ENCODE peak calls at places on chromosomes 3 and 15, in five cellular contexts. One of them, this sample, is unnamed.
A peak's percentile ranks its signal among the peaks of the same experiment; 100 is the strongest.

GRCh38 chr3:134447371-134447770 is 38.4 kb downstream of the ANAPC13 start:
- DNase-seq in body of pancreas: no peak
- DNase-seq in K562: no peak
- DNase-seq in stomach: no peak
- DNase-seq in heart left ventricle: no peak
- DNase-seq in this sample: no peak

GRCh38 chr15:54353726-54354125 is 375.5 kb downstream of the UNC13C start:
- DNase-seq in heart left ventricle: no peak
- DNase-seq in K562: no peak
- DNase-seq in body of pancreas: no peak
- DNase-seq in stomach: no peak
- DNase-seq in this sample: no peak

GRCh38 chr3:45910892-45911291 is 24.5 kb downstream of the CCR9 start:
- DNase-seq in K562: no peak
- DNase-seq in stomach: no peak
- DNase-seq in heart left ventricle: no peak
- DNase-seq in body of pancreas: no peak
- DNase-seq in this sample: no peak

GRCh38 chr15:97691799-97692198 is 268.7 kb upstream of the ARRDC4 start:
- DNase-seq in stomach: no peak
- DNase-seq in heart left ventricle: no peak
- DNase-seq in K562: no peak
- DNase-seq in body of pancreas: no peak
- DNase-seq in this sample: no peak

GRCh38 chr3:99751649-99752048 is 66.0 kb upstream of the CMSS1 start:
- DNase-seq in K562: no peak
- DNase-seq in heart left ventricle: no peak
- DNase-seq in body of pancreas: no peak
- DNase-seq in stomach: no peak
- DNase-seq in this sample: no peak

GRCh38 chr3:98770261-98771039 is 7.3 kb downstream of the ST3GAL6 start:
- DNase-seq in K562: no peak
- DNase-seq in heart left ventricle: peak; percentile 76
- DNase-seq in body of pancreas: peak; percentile 49
- DNase-seq in stomach: peak; percentile 69
- DNase-seq in this sample: no peak

GRCh38 chr15:68259883-68260282 is 17.7 kb upstream of the FEM1B start:
- DNase-seq in body of pancreas: no peak
- DNase-seq in heart left ventricle: no peak
- DNase-seq in K562: no peak
- DNase-seq in stomach: no peak
- DNase-seq in this sample: no peak

GRCh38 chr3:71972031-71972430 is 187.1 kb upstream of the PROK2 start:
- DNase-seq in heart left ventricle: no peak
- DNase-seq in stomach: no peak
- DNase-seq in K562: no peak
- DNase-seq in body of pancreas: no peak
- DNase-seq in this sample: no peak

GRCh38 chr15:88718731-88719130 is 79.9 kb downstream of the ISG20 start:
- DNase-seq in body of pancreas: no peak
- DNase-seq in K562: no peak
- DNase-seq in heart left ventricle: no peak
- DNase-seq in stomach: no peak
- DNase-seq in this sample: no peak

GRCh38 chr3:129276385-129276784 is 2.3 kb upstream of the HMCES start:
- DNase-seq in K562: no peak
- DNase-seq in body of pancreas: no peak
- DNase-seq in stomach: no peak
- DNase-seq in heart left ventricle: no peak
- DNase-seq in this sample: no peak

GRCh38 chr3:55455915-55456314 is 31.2 kb downstream of the WNT5A start:
- DNase-seq in K562: no peak
- DNase-seq in heart left ventricle: no peak
- DNase-seq in body of pancreas: no peak
- DNase-seq in stomach: no peak
- DNase-seq in this sample: no peak

GRCh38 chr3:50324351-50325144 is 2.0 kb upstream of the HYAL2 start:
- DNase-seq in body of pancreas: peak; percentile 64
- DNase-seq in heart left ventricle: peak; percentile 82
- DNase-seq in stomach: peak; percentile 69
- DNase-seq in K562: peak; percentile 51
- DNase-seq in this sample: peak; percentile 66

GRCh38 chr15:70025413-70026296 is 72.1 kb downstream of the TLE3 start:
- DNase-seq in K562: no peak
- DNase-seq in body of pancreas: no peak
- DNase-seq in heart left ventricle: no peak
- DNase-seq in stomach: no peak
- DNase-seq in this sample: no peak

GRCh38 chr15:48751595-48751994 is 59.3 kb downstream of the CEP152 start:
- DNase-seq in K562: no peak
- DNase-seq in stomach: no peak
- DNase-seq in heart left ventricle: no peak
- DNase-seq in body of pancreas: no peak
- DNase-seq in this sample: no peak

GRCh38 chr3:101266566-101266965 is 53.8 kb downstream of the IMPG2 start:
- DNase-seq in K562: no peak
- DNase-seq in stomach: no peak
- DNase-seq in body of pancreas: no peak
- DNase-seq in heart left ventricle: no peak
- DNase-seq in this sample: no peak

GRCh38 chr3:105260385-105260784 is 106.3 kb upstream of the ALCAM start:
- DNase-seq in stomach: no peak
- DNase-seq in body of pancreas: no peak
- DNase-seq in heart left ventricle: no peak
- DNase-seq in K562: no peak
- DNase-seq in this sample: no peak

GRCh38 chr3:39907981-39908380 is 98.6 kb downstream of the MYRIP start:
- DNase-seq in heart left ventricle: no peak
- DNase-seq in body of pancreas: peak; percentile 43
- DNase-seq in stomach: no peak
- DNase-seq in K562: no peak
- DNase-seq in this sample: no peak

GRCh38 chr3:63353383-63353782 is 75.3 kb downstream of the SYNPR start:
- DNase-seq in heart left ventricle: no peak
- DNase-seq in K562: no peak
- DNase-seq in body of pancreas: no peak
- DNase-seq in stomach: no peak
- DNase-seq in this sample: no peak

GRCh38 chr15:58440181-58440910 is 8.6 kb downstream of the LIPC start:
- DNase-seq in K562: no peak
- DNase-seq in stomach: peak; percentile 76
- DNase-seq in heart left ventricle: peak; percentile 47
- DNase-seq in body of pancreas: peak; percentile 67
- DNase-seq in this sample: no peak

GRCh38 chr3:183252108-183252782 is 808 bp upstream of the B3GNT5 start:
- DNase-seq in stomach: no peak
- DNase-seq in K562: no peak
- DNase-seq in heart left ventricle: no peak
- DNase-seq in body of pancreas: no peak
- DNase-seq in this sample: no peak

GRCh38 chr3:183253364-183253960 is 409 bp downstream of the B3GNT5 start:
- DNase-seq in heart left ventricle: peak; percentile 86
- DNase-seq in body of pancreas: peak; percentile 78
- DNase-seq in K562: peak; percentile 50
- DNase-seq in stomach: peak; percentile 79
- DNase-seq in this sample: peak; percentile 83

GRCh38 chr3:183254816-183255730 is 2.0 kb downstream of the B3GNT5 start:
- DNase-seq in stomach: peak; percentile 52
- DNase-seq in heart left ventricle: no peak
- DNase-seq in body of pancreas: peak; percentile 20
- DNase-seq in K562: peak; percentile 37
- DNase-seq in this sample: no peak

GRCh38 chr3:183252973-183253363 is at the start of gene B3GNT5:
- DNase-seq in K562: peak; percentile 74
- DNase-seq in body of pancreas: peak; percentile 86
- DNase-seq in stomach: peak; percentile 86
- DNase-seq in heart left ventricle: peak; percentile 58
- DNase-seq in this sample: peak; percentile 49

GRCh38 chr3:183253961-183254815 is 1.1 kb downstream of the B3GNT5 start:
- DNase-seq in body of pancreas: peak; percentile 62
- DNase-seq in heart left ventricle: peak; percentile 57
- DNase-seq in stomach: peak; percentile 54
- DNase-seq in K562: peak; percentile 65
- DNase-seq in this sample: peak; percentile 38
- TF ChIP-seq POLR2A in body of pancreas: peak; percentile 24
- TF ChIP-seq POLR2A in heart left ventricle: no peak
- TF ChIP-seq POLR2A in stomach: no peak
- TF ChIP-seq POLR2A in K562: no peak
- TF ChIP-seq POLR2A in this sample: no peak

GRCh38 chr3:185822957-185823279 is 1.9 kb downstream of the IGF2BP2 start:
- DNase-seq in K562: no peak
- DNase-seq in body of pancreas: no peak
- DNase-seq in heart left ventricle: no peak
- DNase-seq in stomach: no peak
- DNase-seq in this sample: no peak

GRCh38 chr3:185824051-185824466 is 783 bp downstream of the IGF2BP2 start:
- DNase-seq in K562: no peak
- DNase-seq in body of pancreas: peak; percentile 26
- DNase-seq in heart left ventricle: peak; percentile 30
- DNase-seq in stomach: peak; percentile 27
- DNase-seq in this sample: peak; percentile 14

GRCh38 chr3:185822221-185822956 is 2.5 kb downstream of the IGF2BP2 start:
- DNase-seq in K562: no peak
- DNase-seq in stomach: no peak
- DNase-seq in heart left ventricle: no peak
- DNase-seq in body of pancreas: no peak
- DNase-seq in this sample: no peak

GRCh38 chr3:185824467-185825378 is at the start of gene IGF2BP2:
- DNase-seq in stomach: peak; percentile 78
- DNase-seq in K562: peak; percentile 84
- DNase-seq in body of pancreas: peak; percentile 73
- DNase-seq in heart left ventricle: peak; percentile 80
- DNase-seq in this sample: peak; percentile 59

GRCh38 chr3:185823280-185824044 is 1.4 kb downstream of the IGF2BP2 start:
- DNase-seq in K562: peak; percentile 66
- DNase-seq in stomach: peak; percentile 59
- DNase-seq in heart left ventricle: peak; percentile 61
- DNase-seq in body of pancreas: peak; percentile 60
- DNase-seq in this sample: peak; percentile 22
- H3K27me3 ChIP-seq in K562: no peaks in the 10 kb centered on the region
- H3K27me3 ChIP-seq in stomach: peaks cover 87% of the 10 kb centered on the region
- H3K27me3 ChIP-seq in heart left ventricle: peaks cover 8% of the 10 kb centered on the region
- H3K27me3 ChIP-seq in body of pancreas: peaks cover 5% of the 10 kb centered on the region
- H3K27me3 ChIP-seq in this sample: no peaks in the 10 kb centered on the region

GRCh38 chr15:59688383-59688887 is 685 bp downstream of the BNIP2 start:
- DNase-seq in K562: no peak
- DNase-seq in stomach: no peak
- DNase-seq in heart left ventricle: no peak
- DNase-seq in body of pancreas: peak; percentile 15
- DNase-seq in this sample: no peak

GRCh38 chr15:59687831-59688230 is 1.3 kb downstream of the BNIP2 start:
- DNase-seq in K562: no peak
- DNase-seq in stomach: no peak
- DNase-seq in body of pancreas: no peak
- DNase-seq in heart left ventricle: no peak
- DNase-seq in this sample: no peak

GRCh38 chr15:59691194-59691805 is 2.2 kb upstream of the BNIP2 start:
- DNase-seq in K562: no peak
- DNase-seq in body of pancreas: peak; percentile 33
- DNase-seq in heart left ventricle: peak; percentile 40
- DNase-seq in stomach: peak; percentile 46
- DNase-seq in this sample: no peak

GRCh38 chr15:59689626-59690236 is 611 bp upstream of the BNIP2 start:
- DNase-seq in heart left ventricle: peak; percentile 91
- DNase-seq in body of pancreas: peak; percentile 87
- DNase-seq in stomach: peak; percentile 88
- DNase-seq in K562: no peak
- DNase-seq in this sample: peak; percentile 87

DNA sequence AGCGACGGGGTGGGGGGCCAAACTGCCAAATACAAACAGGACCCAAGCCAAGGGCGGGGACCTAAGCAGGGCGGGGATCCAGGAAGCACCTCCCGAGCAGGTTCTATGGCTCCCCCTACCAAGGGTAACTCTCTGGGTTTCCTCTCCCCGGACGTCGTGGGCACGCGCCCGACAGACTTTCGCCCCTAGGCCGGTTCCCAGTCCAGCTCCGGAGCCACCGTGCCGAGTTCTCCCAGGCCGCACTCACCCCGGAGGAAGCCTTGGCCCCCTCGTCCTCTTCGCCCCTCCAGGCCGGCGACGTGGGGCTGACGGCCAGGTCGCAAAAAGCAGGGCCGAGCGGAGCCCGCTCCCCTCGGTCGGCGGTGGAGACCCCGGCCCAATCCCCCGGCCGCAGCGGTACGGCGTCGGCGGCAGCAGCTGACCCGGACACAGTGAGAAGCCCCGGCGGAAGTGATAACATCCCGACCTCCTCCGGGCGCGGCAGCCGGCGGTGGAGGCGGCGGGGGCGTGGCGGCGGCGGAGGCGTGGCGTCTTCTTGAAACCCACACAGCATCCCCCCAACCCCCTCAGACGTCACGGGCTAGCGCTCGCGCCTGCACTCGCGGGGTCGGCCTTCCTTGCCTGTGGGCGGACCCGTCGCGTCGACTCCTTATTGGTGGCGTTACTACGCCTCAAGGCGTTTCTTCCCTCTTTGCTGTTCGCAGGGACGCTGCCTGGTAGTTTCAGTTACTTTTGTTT is at the start of gene BNIP2:
- DNase-seq in body of pancreas: peak; percentile 98
- DNase-seq in heart left ventricle: peak; percentile 100
- DNase-seq in stomach: peak; percentile 99
- DNase-seq in K562: peak; percentile 93
- DNase-seq in this sample: peak; percentile 99
- TF ChIP-seq POLR2A in body of pancreas: peak; percentile 92
- TF ChIP-seq POLR2A in heart left ventricle: peak; percentile 77
- TF ChIP-seq POLR2A in stomach: no peak
- TF ChIP-seq POLR2A in K562: peak; percentile 88
- TF ChIP-seq POLR2A in this sample: peak; percentile 73

DNA sequence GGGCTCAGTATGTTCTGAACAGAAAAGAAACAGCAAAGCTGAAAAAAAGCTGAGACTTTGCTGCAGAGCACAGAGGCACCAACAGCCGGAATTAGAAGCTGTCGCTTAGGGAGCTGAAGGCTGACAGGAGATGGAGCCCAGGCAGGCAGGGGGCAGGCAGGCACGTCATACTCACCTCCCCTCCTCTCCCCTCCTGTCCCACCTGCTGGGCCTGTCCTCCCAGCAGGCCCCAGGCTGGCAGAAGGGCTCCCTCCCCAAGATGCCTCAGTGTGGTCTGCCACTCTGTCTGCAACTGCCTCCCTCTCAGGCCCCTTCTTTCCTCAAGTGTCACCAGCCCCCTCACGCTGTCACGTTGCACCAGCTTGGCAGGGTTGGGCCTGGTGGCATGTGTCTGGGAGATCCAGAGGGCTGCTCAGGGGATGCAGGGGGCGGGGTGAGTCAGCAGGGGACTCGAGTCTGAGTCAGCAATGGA is 3.2 kb upstream of the ANKRD63 start:
- DNase-seq in heart left ventricle: peak; percentile 58
- DNase-seq in K562: no peak
- DNase-seq in stomach: no peak
- DNase-seq in body of pancreas: no peak
- DNase-seq in this sample: no peak
- H3K27me3 ChIP-seq in heart left ventricle: peaks cover 21% of the 10 kb centered on the region
- H3K27me3 ChIP-seq in K562: no peaks in the 10 kb centered on the region
- H3K27me3 ChIP-seq in stomach: peaks cover 51% of the 10 kb centered on the region
- H3K27me3 ChIP-seq in body of pancreas: peaks cover 16% of the 10 kb centered on the region
- H3K27me3 ChIP-seq in this sample: peaks cover 21% of the 10 kb centered on the region

This sample was measured in uterus.